ENCODE peak calls at places on chromosomes 11 and 22, in six cellular contexts. B is caudate nucleus, G is AG04450, I is astrocyte of the cerebellum, T is DMS 273 treated with DMSO at 0.1 percent for 48 hours, K is T-helper 17 cell. S is an unnamed sample.

GRCh38 chr22:44033689-44034088 is 9.6 kb downstream of the PARVB start:
- DNase-seq in G (peak; percentile 21), I (no peak), T (no peak), K (no peak), B (no peak), S (no peak)

GRCh38 chr22:35695202-35695601 is 22.5 kb upstream of the APOL5 start:
- DNase-seq in T (no peak), G (no peak), I (no peak), B (no peak), K (no peak), S (no peak)

GRCh38 chr22:31945478-31945815 is 1.1 kb downstream of the YWHAH start:
- DNase-seq in B (no peak), G (no peak), K (no peak), T (no peak), I (no peak), S (peak; percentile 32)

GRCh38 chr22:26567610-26568009 is 22.3 kb downstream of the TPST2 start:
- DNase-seq in T (no peak), K (no peak), I (no peak), G (no peak), B (no peak), S (no peak)

GRCh38 chr22:32205974-32206773 is 1.3 kb upstream of the RFPL2 start:
- DNase-seq in K (no peak), B (no peak), T (no peak), I (no peak), G (no peak), S (no peak)

GRCh38 chr22:31106651-31107205 is 640 bp downstream of the SELENOM start:
- DNase-seq in T (no peak), K (no peak), I (no peak), B (no peak), G (no peak), S (no peak)

GRCh38 chr11:70169136-70169535 is 34.0 kb upstream of the FADD start:
- DNase-seq in K (no peak), I (no peak), B (no peak), T (no peak), G (no peak), S (no peak)

GRCh38 chr22:42711281-42711731 is 9.4 kb downstream of the A4GALT start:
- DNase-seq in I (no peak), B (no peak), T (no peak), G (no peak), K (no peak), S (no peak)

GRCh38 chr11:66981976-66982578 is 7.0 kb downstream of the C11orf86 start:
- DNase-seq in T (peak; percentile 60), G (peak; percentile 65), I (peak; percentile 91), B (no peak), K (no peak), S (peak; percentile 81)

GRCh38 chr22:40251106-40251505 is 73.4 kb downstream of the TNRC6B start:
- DNase-seq in G (no peak), B (no peak), T (no peak), K (no peak), I (no peak), S (no peak)

GRCh38 chr11:116175707-116176106 is 597.1 kb downstream of the BUD13 start:
- DNase-seq in I (no peak), G (no peak), K (no peak), T (no peak), B (no peak), S (no peak)

GRCh38 chr11:129061466-129062194 is 119.0 kb upstream of the TP53AIP1 start:
- DNase-seq in B (no peak), T (no peak), I (no peak), K (no peak), G (no peak), S (no peak)

GRCh38 chr11:37306563-37306962 is 708.5 kb upstream of the RAG2 start:
- DNase-seq in G (no peak), K (no peak), B (no peak), T (no peak), I (no peak), S (no peak)

GRCh38 chr11:132318421-132319157 is 948.2 kb downstream of the NTM start:
- DNase-seq in I (no peak), G (no peak), B (no peak), T (no peak), K (no peak), S (no peak)

GRCh38 chr22:39183991-39184585 is 31.6 kb upstream of the CBX7 start:
- DNase-seq in I (no peak), T (peak; percentile 53), K (no peak), B (no peak), G (no peak), S (no peak)

GRCh38 chr11:72758304-72758689 is 6.1 kb upstream of the ARAP1 start:
- DNase-seq in I (peak; percentile 36), B (no peak), G (no peak), T (no peak), K (no peak), S (no peak)

GRCh38 chr11:72844356-72844755 is 30.1 kb downstream of the ATG16L2 start:
- DNase-seq in T (no peak), B (no peak), I (no peak), K (no peak), G (peak; percentile 81), S (no peak)

GRCh38 chr11:44290206-44290605 is 19.7 kb downstream of the ALX4 start:
- DNase-seq in G (no peak), B (no peak), T (no peak), I (no peak), K (no peak), S (no peak)

S was measured in left lung.